ENCODE peak calls at places on chromosomes 4 and X, in nine cellular contexts. K, G, Z, L, J, E, Y, R and T are unnamed samples.

GRCh38 chr4:160202802-160203201 is 1099.9 kb downstream of the RAPGEF2 start:
- DNase-seq in Y (no peak), J (no peak), K (no peak), G (no peak), L (no peak), E (no peak), R (no peak), Z (peak), T (no peak)

GRCh38 chr4:186445040-186445439 is 110.3 kb downstream of the MTNR1A start:
- DNase-seq in R (no peak), K (no peak), E (peak), Z (no peak), Y (no peak), L (no peak), G (no peak), J (no peak), T (no peak)

GRCh38 chrX:102976793-102977495 is 39.9 kb downstream of the RAB40AL start:
- DNase-seq in K (no peak), Y (no peak), G (no peak), R (no peak), L (no peak), Z (no peak), E (no peak), J (no peak), T (no peak)

GRCh38 chr4:78517050-78517652 is 34.4 kb upstream of the ANXA3 start:
- DNase-seq in E (no peak), Z (no peak), Y (peak), J (peak), R (no peak), G (no peak), K (no peak), L (no peak), T (peak)

GRCh38 chrX:37958493-37959211 is 47.7 kb upstream of the SYTL5 start:
- DNase-seq in L (no peak), Y (peak), E (no peak), Z (peak), G (no peak), K (no peak), R (no peak), J (peak), T (peak)

GRCh38 chrX:132750312-132751042 is 208.0 kb downstream of the HS6ST2 start:
- DNase-seq in Z (no peak), L (no peak), K (no peak), G (no peak), J (no peak), R (no peak), Y (no peak), E (no peak), T (no peak)

GRCh38 chrX:129654652-129655546 is at the start of gene APLN:
- DNase-seq in Z (no peak), J (no peak), L (peak), G (peak), Y (peak), K (peak), R (peak), E (no peak), T (no peak)

GRCh38 chr4:149914521-149915115 is 99.0 kb upstream of the IQCM start:
- DNase-seq in G (no peak), K (no peak), E (peak), R (no peak), L (no peak), Z (peak), Y (peak), J (peak), T (peak)

GRCh38 chr4:18022572-18023039 is 1.1 kb upstream of the LCORL start:
- DNase-seq in R (no peak), E (no peak), Y (peak), L (no peak), Z (no peak), G (no peak), K (no peak), J (no peak), T (no peak)

GRCh38 chr4:169337510-169337909 is 66.8 kb upstream of the SH3RF1 start:
- DNase-seq in R (no peak), J (no peak), L (no peak), Z (peak), Y (no peak), K (no peak), E (no peak), G (no peak), T (no peak)

GRCh38 chrX:48465336-48465933 is 4.6 kb downstream of the SLC38A5 start:
- DNase-seq in Y (no peak), K (no peak), J (no peak), Z (peak), G (no peak), L (no peak), E (no peak), R (no peak), T (peak)

GRCh38 chrX:3651272-3651671 is 62.2 kb downstream of the PRKX start:
- DNase-seq in E (no peak), Z (peak), Y (peak), R (no peak), K (no peak), L (no peak), G (no peak), J (no peak), T (no peak)

GRCh38 chr4:48787031-48787430 is 7.0 kb upstream of the FRYL start:
- DNase-seq in J (no peak), K (no peak), R (no peak), G (no peak), L (no peak), E (no peak), Y (no peak), Z (no peak), T (no peak)

GRCh38 chr4:142380052-142380598 is 466.0 kb downstream of the INPP4B start:
- DNase-seq in G (no peak), L (no peak), R (no peak), J (no peak), Y (no peak), E (no peak), K (no peak), Z (no peak), T (no peak)
- H3K4me3 ChIP-seq in G (no peak), L (no peak), R (no peak), J (no peak), Y (no peak), E (no peak), K (no peak), Z (no peak), T (no peak)

GRCh38 chr4:4590496-4590895 is 48.6 kb upstream of the STX18 start:
- DNase-seq in Y (no peak), G (no peak), R (no peak), E (no peak), L (no peak), Z (peak), J (no peak), K (no peak), T (no peak)

GRCh38 chr4:4591071-4591470 is 49.2 kb upstream of the STX18 start:
- DNase-seq in E (no peak), Z (no peak), G (no peak), K (no peak), L (no peak), J (no peak), Y (no peak), R (no peak), T (no peak)

GRCh38 chr4:4593596-4593995 is 51.7 kb upstream of the STX18 start:
- DNase-seq in R (no peak), L (no peak), K (no peak), Z (no peak), G (no peak), E (no peak), J (no peak), Y (no peak), T (no peak)

GRCh38 chr4:4594531-4594930 is 52.7 kb upstream of the STX18 start:
- DNase-seq in L (no peak), Y (no peak), K (no peak), J (no peak), G (no peak), E (no peak), R (no peak), Z (no peak), T (no peak)

GRCh38 chr4:4592414-4592813 is 50.6 kb upstream of the STX18 start:
- DNase-seq in L (no peak), Y (no peak), K (no peak), Z (no peak), E (no peak), R (no peak), G (no peak), J (no peak), T (no peak)
- TF ChIP-seq CTCF in L (no peak), Y (no peak), K (no peak), Z (no peak), E (no peak), R (no peak), G (no peak), J (no peak), T (no peak)

DNA sequence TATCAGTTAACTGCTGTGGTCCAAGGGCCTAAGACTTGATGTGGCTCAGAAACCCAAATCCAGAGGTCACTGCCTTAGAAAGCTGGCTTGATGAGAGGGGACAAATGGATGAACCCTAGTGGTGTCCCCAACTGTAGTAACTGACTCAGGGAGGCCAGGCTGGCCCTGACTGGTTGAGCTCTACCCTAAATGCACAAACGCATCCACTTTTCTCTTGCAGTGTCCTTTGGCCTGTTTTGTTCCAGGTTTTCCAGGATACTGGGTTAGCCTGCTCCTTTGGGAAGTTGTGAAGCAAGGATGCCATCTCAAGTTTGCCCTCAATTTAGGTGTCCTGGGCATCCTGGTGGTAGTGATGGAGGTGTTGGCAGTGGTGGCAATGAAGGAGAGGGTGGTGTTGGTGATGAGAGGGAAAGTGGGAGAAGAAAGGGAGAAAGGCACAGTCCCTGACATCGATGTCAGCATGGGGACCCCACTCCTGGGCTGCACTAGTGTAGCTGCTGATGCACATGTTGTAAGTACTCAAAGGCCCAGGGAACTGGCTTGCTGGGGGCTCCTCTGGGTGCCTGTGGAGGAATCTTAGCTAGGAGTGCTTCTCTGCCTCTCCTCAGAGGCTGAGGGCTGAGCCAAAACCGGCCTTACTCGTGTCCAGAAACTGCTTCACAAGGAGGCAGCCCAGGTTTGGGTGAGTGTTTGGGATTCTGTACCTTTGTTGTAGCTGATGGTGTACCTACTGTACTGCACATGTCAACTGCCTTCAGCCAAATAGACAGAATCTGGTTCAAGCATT is 2.9 kb upstream of the HAND2 start:
- DNase-seq in L (no peak), E (no peak), Y (no peak), Z (no peak), G (no peak), K (no peak), R (no peak), J (no peak), T (no peak)
- H3K4me3 ChIP-seq in L (no peak), E (peak), Y (peak), Z (no peak), G (no peak), K (no peak), R (peak), J (no peak), T (no peak)

DNA sequence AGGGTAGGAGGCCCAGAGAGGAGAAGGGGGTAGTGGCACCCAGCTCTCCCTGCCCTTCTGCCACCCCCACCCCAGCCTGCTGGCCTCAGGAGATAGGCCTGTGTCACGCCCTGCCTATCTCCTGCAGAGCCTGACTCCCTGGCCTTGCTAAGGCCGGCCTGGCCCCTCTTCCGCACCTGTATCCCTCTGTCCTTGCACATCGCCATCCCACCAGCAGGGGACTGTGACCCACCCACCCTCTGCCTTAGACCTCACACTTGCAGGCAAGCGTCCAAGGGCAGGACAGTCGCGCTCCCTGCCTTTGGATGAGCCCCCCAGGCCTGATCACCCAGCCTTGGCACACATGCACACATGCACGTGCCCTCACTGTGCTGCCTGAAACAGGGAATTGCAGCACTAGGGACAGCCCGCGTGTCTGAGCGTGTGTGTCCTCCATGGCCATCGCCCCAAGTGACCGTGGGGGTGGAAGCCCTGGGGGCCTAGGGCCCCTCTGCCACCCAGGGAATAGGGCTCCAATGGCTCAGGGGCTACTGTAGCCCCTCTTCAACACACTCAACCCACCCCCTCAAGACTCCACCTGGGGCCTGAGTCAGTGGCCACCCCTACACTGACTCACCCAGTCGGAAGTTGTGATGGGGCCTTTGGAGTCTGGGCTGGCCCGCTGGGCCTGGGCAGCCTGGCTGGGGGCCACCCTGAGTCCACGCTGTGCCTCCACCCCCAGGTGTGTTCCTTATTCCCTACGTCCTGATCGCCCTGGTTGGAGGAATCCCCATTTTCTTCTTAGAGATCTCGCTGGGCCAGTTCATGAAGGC is 2.1 kb downstream of the SLC6A8 start:
- DNase-seq in K (peak), Z (no peak), J (no peak), E (no peak), R (no peak), G (no peak), Y (no peak), L (no peak), T (no peak)
- TF ChIP-seq CTCF in K (no peak), Z (peak), J (peak), E (no peak), R (no peak), G (no peak), Y (no peak), L (no peak), T (peak)

DNA sequence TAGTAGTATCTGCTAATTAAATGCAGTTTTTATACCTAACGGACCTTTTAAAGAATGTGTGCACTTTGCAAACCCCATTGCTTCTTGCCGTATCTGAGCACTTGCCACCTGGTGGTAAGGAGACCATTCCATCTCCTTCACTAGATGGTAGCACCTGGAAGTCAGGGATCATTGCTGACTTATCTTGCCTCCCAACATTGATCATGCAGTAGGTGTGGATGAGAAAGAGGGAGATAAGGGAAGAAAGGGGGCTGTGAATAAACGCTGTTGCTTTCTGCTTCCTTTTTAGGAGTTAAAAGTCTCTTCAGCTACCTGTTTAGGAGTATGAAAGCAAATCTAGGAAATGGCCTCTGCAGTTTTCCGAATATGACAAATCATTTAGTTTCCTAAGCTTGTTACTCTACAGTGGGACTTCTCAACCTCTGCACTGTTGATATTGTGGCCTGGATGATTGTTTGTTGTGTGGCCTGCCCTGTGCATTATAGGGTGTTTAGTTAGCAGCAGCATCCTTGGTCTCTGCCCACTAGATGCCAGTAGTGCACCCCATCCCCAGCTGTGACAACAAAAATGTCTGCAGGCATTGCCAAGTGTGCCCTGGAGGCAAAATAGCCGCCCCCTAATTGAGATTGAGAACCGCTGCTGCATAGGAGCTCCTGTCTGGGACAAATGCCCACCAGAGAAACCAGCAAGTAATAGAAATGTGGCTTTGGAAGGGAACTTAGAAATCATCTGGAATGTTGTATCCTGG is 38.8 kb downstream of the GAB1 start:
- DNase-seq in K (no peak), Z (peak), L (peak), E (peak), R (no peak), G (no peak), Y (no peak), J (peak), T (no peak)
- H3K4me3 ChIP-seq in K (no peak), Z (no peak), L (no peak), E (no peak), R (no peak), G (no peak), Y (no peak), J (no peak), T (no peak)